ENCODE peak calls at places on chromosomes 4 and X, in eight cellular contexts. One of them, this sample, is unnamed.

GRCh38 chr4:185583813-185584212 is 48.5 kb upstream of the PDLIM3 start:
- DNase-seq in K562: no peak
- DNase-seq in choroid plexus epithelial cell: no peak
- DNase-seq in fibroblast of lung: no peak
- DNase-seq in tibial nerve: no peak
- DNase-seq in HFFc6: no peak
- DNase-seq in CD8-positive, alpha-beta T cell: no peak
- DNase-seq in tibial artery: no peak
- DNase-seq in this sample: no peak

GRCh38 chrX:19863237-19864223 is 23.9 kb downstream of the SH3KBP1 start:
- DNase-seq in tibial nerve: no peak
- DNase-seq in fibroblast of lung: no peak
- DNase-seq in CD8-positive, alpha-beta T cell: no peak
- DNase-seq in K562: no peak
- DNase-seq in HFFc6: no peak
- DNase-seq in tibial artery: no peak
- DNase-seq in choroid plexus epithelial cell: peak
- DNase-seq in this sample: no peak

GRCh38 chrX:42442745-42443144 is 335.2 kb downstream of the PPP1R2C start:
- DNase-seq in choroid plexus epithelial cell: no peak
- DNase-seq in HFFc6: no peak
- DNase-seq in fibroblast of lung: no peak
- DNase-seq in CD8-positive, alpha-beta T cell: no peak
- DNase-seq in K562: no peak
- DNase-seq in tibial nerve: no peak
- DNase-seq in tibial artery: no peak
- DNase-seq in this sample: no peak

GRCh38 chrX:68504237-68504636 is 5.4 kb downstream of the YIPF6 start:
- DNase-seq in tibial artery: no peak
- DNase-seq in choroid plexus epithelial cell: peak
- DNase-seq in HFFc6: peak
- DNase-seq in fibroblast of lung: peak
- DNase-seq in K562: peak
- DNase-seq in CD8-positive, alpha-beta T cell: peak
- DNase-seq in tibial nerve: no peak
- DNase-seq in this sample: no peak

GRCh38 chr4:141339966-141340365 is 119.3 kb downstream of the ZNF330 start:
- DNase-seq in tibial nerve: no peak
- DNase-seq in fibroblast of lung: peak
- DNase-seq in tibial artery: no peak
- DNase-seq in choroid plexus epithelial cell: no peak
- DNase-seq in K562: no peak
- DNase-seq in HFFc6: peak
- DNase-seq in CD8-positive, alpha-beta T cell: no peak
- DNase-seq in this sample: no peak

GRCh38 chr4:184347251-184348239 is 126.8 kb downstream of the IRF2 start:
- DNase-seq in HFFc6: no peak
- DNase-seq in tibial nerve: no peak
- DNase-seq in fibroblast of lung: peak
- DNase-seq in choroid plexus epithelial cell: peak
- DNase-seq in K562: peak
- DNase-seq in CD8-positive, alpha-beta T cell: no peak
- DNase-seq in tibial artery: no peak
- DNase-seq in this sample: no peak

GRCh38 chrX:71870337-71871098 is 40.1 kb upstream of the NHSL2 start:
- DNase-seq in CD8-positive, alpha-beta T cell: no peak
- DNase-seq in choroid plexus epithelial cell: peak
- DNase-seq in K562: peak
- DNase-seq in fibroblast of lung: peak
- DNase-seq in tibial artery: no peak
- DNase-seq in HFFc6: peak
- DNase-seq in tibial nerve: no peak
- DNase-seq in this sample: no peak

GRCh38 chr4:39305902-39306677 is 60.1 kb downstream of the RFC1 start:
- DNase-seq in HFFc6: no peak
- DNase-seq in tibial artery: no peak
- DNase-seq in tibial nerve: no peak
- DNase-seq in fibroblast of lung: peak
- DNase-seq in choroid plexus epithelial cell: peak
- DNase-seq in CD8-positive, alpha-beta T cell: no peak
- DNase-seq in K562: peak
- DNase-seq in this sample: no peak

GRCh38 chr4:24007740-24008348 is 118.0 kb upstream of the PPARGC1A start:
- DNase-seq in choroid plexus epithelial cell: no peak
- DNase-seq in K562: no peak
- DNase-seq in fibroblast of lung: no peak
- DNase-seq in CD8-positive, alpha-beta T cell: no peak
- DNase-seq in tibial nerve: no peak
- DNase-seq in tibial artery: no peak
- DNase-seq in HFFc6: no peak
- DNase-seq in this sample: no peak

GRCh38 chrX:134459683-134460004 is 321 bp upstream of the HPRT1 start:
- DNase-seq in choroid plexus epithelial cell: peak
- DNase-seq in HFFc6: no peak
- DNase-seq in tibial nerve: no peak
- DNase-seq in CD8-positive, alpha-beta T cell: no peak
- DNase-seq in fibroblast of lung: peak
- DNase-seq in tibial artery: no peak
- DNase-seq in K562: no peak
- DNase-seq in this sample: no peak

DNA sequence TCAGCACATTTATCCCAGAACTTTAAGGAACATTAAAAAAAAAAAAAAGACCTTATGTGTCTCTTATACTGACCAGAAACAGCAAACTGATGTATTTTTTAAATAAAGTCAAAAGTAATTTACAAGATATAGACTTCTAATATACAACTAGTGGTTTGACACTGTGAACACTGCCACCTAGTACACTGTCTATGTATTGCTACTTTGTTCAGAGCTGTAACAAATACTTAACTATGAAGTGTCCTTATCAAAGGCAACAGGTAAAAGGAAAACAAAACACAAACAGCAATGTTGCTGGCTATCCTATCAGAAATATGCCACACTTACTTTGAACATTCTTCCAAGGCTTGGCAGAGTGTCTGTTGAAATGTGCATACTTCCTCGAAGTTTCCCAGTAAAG is 60.4 kb downstream of the CD40LG start:
- DNase-seq in K562: peak
- DNase-seq in fibroblast of lung: no peak
- DNase-seq in CD8-positive, alpha-beta T cell: no peak
- DNase-seq in HFFc6: no peak
- DNase-seq in tibial nerve: no peak
- DNase-seq in tibial artery: no peak
- DNase-seq in choroid plexus epithelial cell: peak
- DNase-seq in this sample: no peak
- TF ChIP-seq CTCF in K562: peak
- TF ChIP-seq CTCF in fibroblast of lung: peak
- TF ChIP-seq CTCF in CD8-positive, alpha-beta T cell: peak
- TF ChIP-seq CTCF in HFFc6: peak
- TF ChIP-seq CTCF in tibial nerve: no peak
- TF ChIP-seq CTCF in tibial artery: no peak
- TF ChIP-seq CTCF in choroid plexus epithelial cell: peak
- TF ChIP-seq CTCF in this sample: peak

DNA sequence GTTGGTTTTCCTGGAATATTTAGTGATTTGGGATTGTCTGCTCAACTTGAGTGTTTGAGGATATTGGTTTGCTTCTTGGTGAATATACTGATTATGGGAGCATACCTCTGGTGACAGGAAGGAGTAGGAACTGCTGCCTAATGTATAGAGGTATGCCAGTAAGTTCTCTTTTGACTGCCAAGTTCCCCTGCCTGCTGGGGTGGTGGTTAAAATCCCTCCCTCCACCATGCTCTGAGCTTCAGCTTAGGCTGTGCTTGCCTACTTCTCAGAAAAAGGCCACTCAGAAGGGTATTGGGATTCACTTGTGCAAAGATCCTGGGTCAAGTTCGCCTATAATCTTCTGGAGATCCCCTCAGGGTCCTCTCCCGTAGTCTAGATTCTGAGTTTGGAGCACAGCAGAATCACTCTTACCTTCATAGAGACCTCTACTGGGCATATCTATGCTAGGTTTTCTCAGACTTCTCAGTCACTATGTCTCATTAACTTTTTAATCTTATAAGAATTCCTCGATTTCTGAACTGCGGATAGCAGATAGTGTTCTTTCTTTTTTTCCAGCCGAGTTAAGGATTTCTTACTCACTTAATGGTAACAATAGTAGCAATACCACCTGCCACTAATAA is 44.7 kb upstream of the DCK start:
- DNase-seq in K562: no peak
- DNase-seq in tibial nerve: no peak
- DNase-seq in choroid plexus epithelial cell: no peak
- DNase-seq in fibroblast of lung: no peak
- DNase-seq in CD8-positive, alpha-beta T cell: no peak
- DNase-seq in HFFc6: no peak
- DNase-seq in tibial artery: no peak
- DNase-seq in this sample: no peak
- TF ChIP-seq CTCF in K562: no peak
- TF ChIP-seq CTCF in tibial nerve: no peak
- TF ChIP-seq CTCF in choroid plexus epithelial cell: no peak
- TF ChIP-seq CTCF in fibroblast of lung: no peak
- TF ChIP-seq CTCF in CD8-positive, alpha-beta T cell: no peak
- TF ChIP-seq CTCF in HFFc6: no peak
- TF ChIP-seq CTCF in tibial artery: no peak
- TF ChIP-seq CTCF in this sample: no peak

GRCh38 chr4:107603430-107603829 is 116.6 kb downstream of the PAPSS1 start:
- DNase-seq in tibial artery: no peak
- DNase-seq in K562: no peak
- DNase-seq in choroid plexus epithelial cell: peak
- DNase-seq in tibial nerve: no peak
- DNase-seq in CD8-positive, alpha-beta T cell: no peak
- DNase-seq in HFFc6: peak
- DNase-seq in fibroblast of lung: peak
- DNase-seq in this sample: no peak
- TF ChIP-seq CTCF in tibial artery: no peak
- TF ChIP-seq CTCF in K562: no peak
- TF ChIP-seq CTCF in choroid plexus epithelial cell: no peak
- TF ChIP-seq CTCF in tibial nerve: no peak
- TF ChIP-seq CTCF in CD8-positive, alpha-beta T cell: no peak
- TF ChIP-seq CTCF in HFFc6: no peak
- TF ChIP-seq CTCF in fibroblast of lung: no peak
- TF ChIP-seq CTCF in this sample: no peak

GRCh38 chrX:2498781-2499302 is 1.9 kb downstream of the DHRSX start:
- DNase-seq in tibial nerve: no peak
- DNase-seq in HFFc6: peak
- DNase-seq in CD8-positive, alpha-beta T cell: no peak
- DNase-seq in tibial artery: peak
- DNase-seq in choroid plexus epithelial cell: peak
- DNase-seq in K562: peak
- DNase-seq in fibroblast of lung: peak
- DNase-seq in this sample: no peak
- TF ChIP-seq CTCF in tibial nerve: no peak
- TF ChIP-seq CTCF in HFFc6: no peak
- TF ChIP-seq CTCF in CD8-positive, alpha-beta T cell: no peak
- TF ChIP-seq CTCF in tibial artery: no peak
- TF ChIP-seq CTCF in choroid plexus epithelial cell: no peak
- TF ChIP-seq CTCF in K562: no peak
- TF ChIP-seq CTCF in fibroblast of lung: no peak
- TF ChIP-seq CTCF in this sample: no peak

GRCh38 chrX:31661280-31661679 is 589.4 kb upstream of the FTHL17 start:
- DNase-seq in HFFc6: no peak
- DNase-seq in K562: no peak
- DNase-seq in choroid plexus epithelial cell: no peak
- DNase-seq in fibroblast of lung: no peak
- DNase-seq in tibial nerve: no peak
- DNase-seq in tibial artery: no peak
- DNase-seq in CD8-positive, alpha-beta T cell: no peak
- DNase-seq in this sample: no peak

GRCh38 chrX:31656013-31656412 is 584.2 kb upstream of the FTHL17 start:
- DNase-seq in tibial nerve: no peak
- DNase-seq in HFFc6: peak
- DNase-seq in K562: no peak
- DNase-seq in tibial artery: no peak
- DNase-seq in choroid plexus epithelial cell: peak
- DNase-seq in CD8-positive, alpha-beta T cell: no peak
- DNase-seq in fibroblast of lung: peak
- DNase-seq in this sample: no peak

GRCh38 chrX:31663172-31663571 is 591.3 kb upstream of the FTHL17 start:
- DNase-seq in fibroblast of lung: no peak
- DNase-seq in tibial artery: no peak
- DNase-seq in choroid plexus epithelial cell: no peak
- DNase-seq in tibial nerve: no peak
- DNase-seq in K562: no peak
- DNase-seq in HFFc6: no peak
- DNase-seq in CD8-positive, alpha-beta T cell: no peak
- DNase-seq in this sample: no peak

GRCh38 chrX:31653395-31653794 is 581.6 kb upstream of the FTHL17 start:
- DNase-seq in tibial artery: no peak
- DNase-seq in tibial nerve: no peak
- DNase-seq in choroid plexus epithelial cell: no peak
- DNase-seq in fibroblast of lung: no peak
- DNase-seq in K562: no peak
- DNase-seq in HFFc6: no peak
- DNase-seq in CD8-positive, alpha-beta T cell: no peak
- DNase-seq in this sample: no peak

GRCh38 chrX:31658360-31658759 is 586.5 kb upstream of the FTHL17 start:
- DNase-seq in tibial artery: no peak
- DNase-seq in choroid plexus epithelial cell: peak
- DNase-seq in fibroblast of lung: peak
- DNase-seq in CD8-positive, alpha-beta T cell: no peak
- DNase-seq in HFFc6: peak
- DNase-seq in tibial nerve: no peak
- DNase-seq in K562: peak
- DNase-seq in this sample: no peak
- TF ChIP-seq CTCF in tibial artery: peak
- TF ChIP-seq CTCF in choroid plexus epithelial cell: peak
- TF ChIP-seq CTCF in fibroblast of lung: peak
- TF ChIP-seq CTCF in CD8-positive, alpha-beta T cell: no peak
- TF ChIP-seq CTCF in HFFc6: peak
- TF ChIP-seq CTCF in tibial nerve: peak
- TF ChIP-seq CTCF in K562: peak
- TF ChIP-seq CTCF in this sample: peak

GRCh38 chr4:8761167-8761823 is 110.3 kb downstream of the HMX1 start:
- DNase-seq in tibial artery: peak
- DNase-seq in tibial nerve: no peak
- DNase-seq in choroid plexus epithelial cell: no peak
- DNase-seq in HFFc6: no peak
- DNase-seq in CD8-positive, alpha-beta T cell: no peak
- DNase-seq in fibroblast of lung: no peak
- DNase-seq in K562: no peak
- DNase-seq in this sample: no peak
- TF ChIP-seq CTCF in tibial artery: no peak
- TF ChIP-seq CTCF in tibial nerve: no peak
- TF ChIP-seq CTCF in choroid plexus epithelial cell: no peak
- TF ChIP-seq CTCF in HFFc6: no peak
- TF ChIP-seq CTCF in CD8-positive, alpha-beta T cell: no peak
- TF ChIP-seq CTCF in fibroblast of lung: no peak
- TF ChIP-seq CTCF in K562: no peak
- TF ChIP-seq CTCF in this sample: no peak

DNA sequence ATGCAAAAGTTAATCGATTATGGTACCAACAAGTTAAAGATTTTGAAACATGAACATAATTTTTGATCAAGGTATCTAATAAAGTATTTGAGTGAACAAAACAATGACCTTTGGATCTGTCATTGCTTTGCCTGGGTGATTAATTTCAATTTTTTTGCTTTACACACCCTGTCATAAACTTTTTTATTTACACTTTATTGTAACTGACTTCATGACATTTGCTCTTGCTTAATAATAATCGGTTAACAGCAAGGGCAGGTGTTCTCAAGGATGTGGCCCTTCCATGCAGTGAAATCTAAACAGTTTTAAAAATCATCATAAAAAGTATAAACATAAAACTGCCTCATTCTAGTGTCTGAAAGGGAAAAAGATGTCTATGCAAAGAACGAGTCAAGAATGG is 24.1 kb downstream of the ATOH1 start:
- DNase-seq in HFFc6: no peak
- DNase-seq in tibial artery: no peak
- DNase-seq in K562: no peak
- DNase-seq in CD8-positive, alpha-beta T cell: no peak
- DNase-seq in tibial nerve: no peak
- DNase-seq in choroid plexus epithelial cell: no peak
- DNase-seq in fibroblast of lung: no peak
- DNase-seq in this sample: no peak
- TF ChIP-seq CTCF in HFFc6: no peak
- TF ChIP-seq CTCF in tibial artery: no peak
- TF ChIP-seq CTCF in K562: no peak
- TF ChIP-seq CTCF in CD8-positive, alpha-beta T cell: no peak
- TF ChIP-seq CTCF in tibial nerve: no peak
- TF ChIP-seq CTCF in choroid plexus epithelial cell: no peak
- TF ChIP-seq CTCF in fibroblast of lung: no peak
- TF ChIP-seq CTCF in this sample: no peak